ENCODE peak calls at places on chromosomes 7 and 10, in nine cellular contexts. One of them, this sample, is unnamed.

GRCh38 chr7:50206521-50207250 is 97.8 kb upstream of the IKZF1 start:
- DNase-seq in lower lobe of right lung: peak
- DNase-seq in caudate nucleus: no peak
- DNase-seq in breast epithelium: no peak
- DNase-seq in GM23248: peak
- DNase-seq in gastrocnemius medialis: no peak
- DNase-seq in fibroblast of lung: no peak
- DNase-seq in transverse colon: peak
- DNase-seq in body of pancreas: peak
- DNase-seq in this sample: peak

GRCh38 chr10:63758080-63758479 is 236.9 kb downstream of the REEP3 start:
- DNase-seq in lower lobe of right lung: no peak
- DNase-seq in caudate nucleus: no peak
- DNase-seq in breast epithelium: no peak
- DNase-seq in GM23248: peak
- DNase-seq in gastrocnemius medialis: no peak
- DNase-seq in fibroblast of lung: peak
- DNase-seq in transverse colon: no peak
- DNase-seq in body of pancreas: no peak
- DNase-seq in this sample: no peak

GRCh38 chr7:116957874-116958273 is 4.6 kb downstream of the ST7 start:
- DNase-seq in lower lobe of right lung: no peak
- DNase-seq in caudate nucleus: no peak
- DNase-seq in breast epithelium: no peak
- DNase-seq in GM23248: no peak
- DNase-seq in gastrocnemius medialis: no peak
- DNase-seq in fibroblast of lung: no peak
- DNase-seq in transverse colon: no peak
- DNase-seq in body of pancreas: no peak
- DNase-seq in this sample: no peak

GRCh38 chr7:38502848-38503247 is 128.3 kb downstream of the AMPH start:
- DNase-seq in lower lobe of right lung: no peak
- DNase-seq in caudate nucleus: no peak
- DNase-seq in breast epithelium: no peak
- DNase-seq in GM23248: no peak
- DNase-seq in gastrocnemius medialis: no peak
- DNase-seq in fibroblast of lung: no peak
- DNase-seq in transverse colon: no peak
- DNase-seq in body of pancreas: no peak
- DNase-seq in this sample: no peak

GRCh38 chr10:37855691-37856090 is 1.7 kb downstream of the ZNF248 start:
- DNase-seq in lower lobe of right lung: no peak
- DNase-seq in caudate nucleus: no peak
- DNase-seq in breast epithelium: no peak
- DNase-seq in GM23248: peak
- DNase-seq in gastrocnemius medialis: no peak
- DNase-seq in fibroblast of lung: no peak
- DNase-seq in transverse colon: no peak
- DNase-seq in body of pancreas: no peak
- DNase-seq in this sample: no peak

GRCh38 chr7:10571759-10572158 is 401.9 kb upstream of the PHF14 start:
- DNase-seq in lower lobe of right lung: no peak
- DNase-seq in caudate nucleus: no peak
- DNase-seq in breast epithelium: no peak
- DNase-seq in GM23248: no peak
- DNase-seq in gastrocnemius medialis: no peak
- DNase-seq in fibroblast of lung: no peak
- DNase-seq in transverse colon: no peak
- DNase-seq in body of pancreas: no peak
- DNase-seq in this sample: no peak

GRCh38 chr7:25994433-25994988 is 157.5 kb upstream of the NFE2L3 start:
- DNase-seq in lower lobe of right lung: no peak
- DNase-seq in caudate nucleus: no peak
- DNase-seq in breast epithelium: no peak
- DNase-seq in GM23248: no peak
- DNase-seq in gastrocnemius medialis: no peak
- DNase-seq in fibroblast of lung: no peak
- DNase-seq in transverse colon: no peak
- DNase-seq in body of pancreas: no peak
- DNase-seq in this sample: no peak

GRCh38 chr10:119413738-119414611 is 128.5 kb downstream of the RGS10 start:
- DNase-seq in lower lobe of right lung: no peak
- DNase-seq in caudate nucleus: no peak
- DNase-seq in breast epithelium: no peak
- DNase-seq in GM23248: no peak
- DNase-seq in gastrocnemius medialis: no peak
- DNase-seq in fibroblast of lung: peak
- DNase-seq in transverse colon: peak
- DNase-seq in body of pancreas: peak
- DNase-seq in this sample: peak

GRCh38 chr10:115939101-115939815 is 333.7 kb downstream of the GFRA1 start:
- DNase-seq in lower lobe of right lung: no peak
- DNase-seq in caudate nucleus: no peak
- DNase-seq in breast epithelium: no peak
- DNase-seq in GM23248: no peak
- DNase-seq in gastrocnemius medialis: no peak
- DNase-seq in fibroblast of lung: no peak
- DNase-seq in transverse colon: no peak
- DNase-seq in body of pancreas: no peak
- DNase-seq in this sample: no peak

GRCh38 chr10:69914373-69915268 is 112.9 kb downstream of the COL13A1 start:
- DNase-seq in lower lobe of right lung: peak
- DNase-seq in caudate nucleus: peak
- DNase-seq in breast epithelium: peak
- DNase-seq in GM23248: peak
- DNase-seq in gastrocnemius medialis: peak
- DNase-seq in fibroblast of lung: peak
- DNase-seq in transverse colon: peak
- DNase-seq in body of pancreas: peak
- DNase-seq in this sample: peak

GRCh38 chr7:130489140-130489967 is 2.5 kb upstream of the MEST start:
- DNase-seq in lower lobe of right lung: no peak
- DNase-seq in caudate nucleus: no peak
- DNase-seq in breast epithelium: no peak
- DNase-seq in GM23248: no peak
- DNase-seq in gastrocnemius medialis: no peak
- DNase-seq in fibroblast of lung: peak
- DNase-seq in transverse colon: no peak
- DNase-seq in body of pancreas: no peak
- DNase-seq in this sample: no peak

GRCh38 chr7:45590679-45591057 is 16.5 kb downstream of the ADCY1 start:
- DNase-seq in lower lobe of right lung: no peak
- DNase-seq in caudate nucleus: no peak
- DNase-seq in breast epithelium: no peak
- DNase-seq in GM23248: no peak
- DNase-seq in gastrocnemius medialis: no peak
- DNase-seq in fibroblast of lung: no peak
- DNase-seq in transverse colon: no peak
- DNase-seq in body of pancreas: no peak
- DNase-seq in this sample: peak

DNA sequence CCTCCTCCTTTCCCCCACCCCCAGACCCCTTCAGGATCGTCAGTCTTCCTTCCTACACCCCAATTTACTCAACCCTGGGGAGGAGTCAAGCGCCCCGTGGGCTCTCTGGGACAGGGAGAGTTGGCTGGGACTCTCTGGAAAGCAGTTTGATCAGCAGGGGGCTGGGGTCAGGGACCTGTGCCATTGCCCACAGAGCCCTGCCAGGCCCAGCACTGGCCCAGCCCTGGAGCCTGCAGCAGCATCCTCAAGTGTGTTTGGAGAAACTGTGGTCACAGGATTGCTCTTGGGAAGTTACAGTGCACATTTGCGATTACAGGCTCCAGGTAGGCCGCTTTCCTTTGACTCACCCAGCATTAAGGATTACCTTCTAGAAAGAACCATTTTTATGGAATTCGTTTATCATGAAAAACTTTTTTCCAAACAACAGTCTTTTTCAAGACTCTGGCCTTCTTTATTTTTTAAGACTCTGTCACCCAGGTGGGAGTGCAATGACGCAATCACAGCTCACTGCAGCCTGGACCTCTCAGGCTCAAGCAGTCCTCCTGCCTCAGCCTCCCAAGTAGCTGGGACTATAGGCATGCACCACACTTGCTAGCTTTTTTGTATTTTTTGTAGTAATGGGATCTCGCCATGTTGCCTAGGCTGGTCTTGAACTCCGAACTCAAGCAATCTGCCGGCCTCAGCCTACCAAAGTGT is 50.7 kb downstream of the CHST3 start:
- DNase-seq in lower lobe of right lung: no peak
- DNase-seq in caudate nucleus: no peak
- DNase-seq in breast epithelium: no peak
- DNase-seq in GM23248: no peak
- DNase-seq in gastrocnemius medialis: no peak
- DNase-seq in fibroblast of lung: no peak
- DNase-seq in transverse colon: no peak
- DNase-seq in body of pancreas: no peak
- DNase-seq in this sample: no peak
- H3K27ac ChIP-seq in lower lobe of right lung: no peak
- H3K27ac ChIP-seq in caudate nucleus: peak
- H3K27ac ChIP-seq in breast epithelium: no peak
- H3K27ac ChIP-seq in GM23248: no peak
- H3K27ac ChIP-seq in gastrocnemius medialis: no peak
- H3K27ac ChIP-seq in fibroblast of lung: no peak
- H3K27ac ChIP-seq in transverse colon: no peak
- H3K27ac ChIP-seq in body of pancreas: no peak
- H3K27ac ChIP-seq in this sample: no peak

DNA sequence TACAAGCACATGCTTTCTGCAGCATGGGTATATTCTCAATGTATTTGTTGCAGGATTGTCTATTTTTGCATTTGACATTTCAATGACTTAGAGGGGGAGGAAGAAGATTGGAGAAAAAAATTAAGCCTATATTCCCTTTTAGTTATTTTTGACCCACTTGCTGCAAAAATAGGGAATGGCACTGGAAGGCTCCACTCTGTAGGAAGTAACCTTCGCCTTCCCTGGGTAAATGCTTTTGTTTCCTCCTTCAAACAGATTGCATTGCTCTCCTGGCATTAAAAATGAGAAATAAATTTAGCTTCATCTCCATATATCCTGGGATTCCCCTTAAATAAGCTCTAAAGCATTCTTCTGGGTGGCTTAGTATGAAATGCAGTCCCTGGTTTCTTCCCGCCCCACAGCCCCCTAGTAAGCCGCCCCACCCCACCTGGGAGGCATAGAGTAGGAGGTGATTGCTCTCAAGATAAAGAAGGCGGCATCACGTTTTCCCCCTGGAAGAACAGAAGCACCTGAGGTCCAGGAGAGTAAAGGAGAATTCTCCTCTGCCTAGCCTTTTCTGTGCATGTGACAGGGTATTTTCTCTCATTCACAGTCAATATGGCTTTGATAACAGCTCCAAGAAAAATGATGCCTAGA is 59.7 kb downstream of the FAM171A1 start:
- DNase-seq in lower lobe of right lung: no peak
- DNase-seq in caudate nucleus: no peak
- DNase-seq in breast epithelium: no peak
- DNase-seq in GM23248: no peak
- DNase-seq in gastrocnemius medialis: no peak
- DNase-seq in fibroblast of lung: no peak
- DNase-seq in transverse colon: no peak
- DNase-seq in body of pancreas: no peak
- DNase-seq in this sample: no peak
- H3K27ac ChIP-seq in lower lobe of right lung: no peak
- H3K27ac ChIP-seq in caudate nucleus: peak
- H3K27ac ChIP-seq in breast epithelium: no peak
- H3K27ac ChIP-seq in GM23248: no peak
- H3K27ac ChIP-seq in gastrocnemius medialis: no peak
- H3K27ac ChIP-seq in fibroblast of lung: no peak
- H3K27ac ChIP-seq in transverse colon: no peak
- H3K27ac ChIP-seq in body of pancreas: peak
- H3K27ac ChIP-seq in this sample: no peak

DNA sequence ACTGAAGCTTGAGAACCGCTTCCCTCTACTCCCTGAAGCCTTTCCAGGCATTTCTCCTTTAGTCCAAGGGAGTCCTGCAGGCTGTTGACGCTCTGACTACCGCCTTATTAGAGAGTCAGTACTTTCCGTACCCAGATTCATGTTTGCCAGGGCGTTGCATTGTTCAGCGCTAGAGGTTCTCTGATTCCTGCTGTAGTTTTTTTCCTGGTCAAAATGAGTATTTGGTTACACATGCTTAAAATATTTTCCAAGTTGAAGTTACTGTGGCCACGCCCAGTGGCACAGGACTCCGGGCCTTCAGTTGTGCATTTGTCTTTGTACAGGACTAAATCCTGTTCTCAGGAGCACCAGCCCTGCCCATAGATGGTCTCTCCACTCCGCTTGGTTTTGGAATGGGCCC is 7.9 kb downstream of the MTURN start:
- DNase-seq in lower lobe of right lung: peak
- DNase-seq in caudate nucleus: no peak
- DNase-seq in breast epithelium: peak
- DNase-seq in GM23248: peak
- DNase-seq in gastrocnemius medialis: peak
- DNase-seq in fibroblast of lung: peak
- DNase-seq in transverse colon: peak
- DNase-seq in body of pancreas: peak
- DNase-seq in this sample: no peak
- H3K27ac ChIP-seq in lower lobe of right lung: peak
- H3K27ac ChIP-seq in caudate nucleus: peak
- H3K27ac ChIP-seq in breast epithelium: peak
- H3K27ac ChIP-seq in GM23248: peak
- H3K27ac ChIP-seq in gastrocnemius medialis: peak
- H3K27ac ChIP-seq in fibroblast of lung: peak
- H3K27ac ChIP-seq in transverse colon: peak
- H3K27ac ChIP-seq in body of pancreas: peak
- H3K27ac ChIP-seq in this sample: peak

GRCh38 chr7:137441451-137441850 is 97.9 kb upstream of the PTN start:
- DNase-seq in lower lobe of right lung: no peak
- DNase-seq in caudate nucleus: no peak
- DNase-seq in breast epithelium: no peak
- DNase-seq in GM23248: peak
- DNase-seq in gastrocnemius medialis: no peak
- DNase-seq in fibroblast of lung: no peak
- DNase-seq in transverse colon: no peak
- DNase-seq in body of pancreas: no peak
- DNase-seq in this sample: no peak
- H3K27ac ChIP-seq in lower lobe of right lung: no peak
- H3K27ac ChIP-seq in caudate nucleus: no peak
- H3K27ac ChIP-seq in breast epithelium: no peak
- H3K27ac ChIP-seq in GM23248: no peak
- H3K27ac ChIP-seq in gastrocnemius medialis: no peak
- H3K27ac ChIP-seq in fibroblast of lung: no peak
- H3K27ac ChIP-seq in transverse colon: no peak
- H3K27ac ChIP-seq in body of pancreas: no peak
- H3K27ac ChIP-seq in this sample: no peak

GRCh38 chr10:75788394-75789205 is 357.2 kb downstream of the LRMDA start:
- DNase-seq in lower lobe of right lung: no peak
- DNase-seq in caudate nucleus: no peak
- DNase-seq in breast epithelium: no peak
- DNase-seq in GM23248: peak
- DNase-seq in gastrocnemius medialis: peak
- DNase-seq in fibroblast of lung: peak
- DNase-seq in transverse colon: no peak
- DNase-seq in body of pancreas: peak
- DNase-seq in this sample: no peak
- H3K27ac ChIP-seq in lower lobe of right lung: peak
- H3K27ac ChIP-seq in caudate nucleus: peak
- H3K27ac ChIP-seq in breast epithelium: no peak
- H3K27ac ChIP-seq in GM23248: no peak
- H3K27ac ChIP-seq in gastrocnemius medialis: no peak
- H3K27ac ChIP-seq in fibroblast of lung: no peak
- H3K27ac ChIP-seq in transverse colon: peak
- H3K27ac ChIP-seq in body of pancreas: peak
- H3K27ac ChIP-seq in this sample: peak

GRCh38 chr7:150566123-150566522 is 1.1 kb upstream of the GIMAP4 start:
- DNase-seq in lower lobe of right lung: no peak
- DNase-seq in caudate nucleus: no peak
- DNase-seq in breast epithelium: no peak
- DNase-seq in GM23248: no peak
- DNase-seq in gastrocnemius medialis: no peak
- DNase-seq in fibroblast of lung: no peak
- DNase-seq in transverse colon: no peak
- DNase-seq in body of pancreas: no peak
- DNase-seq in this sample: no peak
- H3K27ac ChIP-seq in lower lobe of right lung: no peak
- H3K27ac ChIP-seq in caudate nucleus: no peak
- H3K27ac ChIP-seq in breast epithelium: no peak
- H3K27ac ChIP-seq in GM23248: no peak
- H3K27ac ChIP-seq in gastrocnemius medialis: no peak
- H3K27ac ChIP-seq in fibroblast of lung: no peak
- H3K27ac ChIP-seq in transverse colon: no peak
- H3K27ac ChIP-seq in body of pancreas: no peak
- H3K27ac ChIP-seq in this sample: no peak